ENCODE peak calls at places on chromosomes 3 and 15, in nine cellular contexts. S, O, K, N, A, Y, V, Z and H are unnamed samples.

GRCh38 chr15:68666120-68666811 is 87.5 kb downstream of the CORO2B start:
- DNase-seq in Y (no peak), V (no peak), K (no peak), N (no peak), O (no peak), Z (no peak), S (no peak), A (no peak), H (no peak)

GRCh38 chr15:92877000-92877399 is 23.1 kb upstream of the CHD2 start:
- DNase-seq in Z (no peak), N (no peak), Y (no peak), V (no peak), O (no peak), K (no peak), S (no peak), A (no peak), H (no peak)

GRCh38 chr3:21954709-21955108 is 203.7 kb upstream of the ZNF385D start:
- DNase-seq in N (no peak), S (no peak), A (peak; percentile 58), O (no peak), Y (peak; percentile 56), K (peak; percentile 58), Z (no peak), V (no peak), H (no peak)

GRCh38 chr3:24502690-24503089 is 8.0 kb upstream of the THRB start:
- DNase-seq in O (no peak), A (peak; percentile 75), Z (no peak), N (no peak), K (no peak), V (no peak), Y (peak; percentile 17), S (peak; percentile 36), H (no peak)

GRCh38 chr15:59994855-59995557 is 9.1 kb upstream of the FOXB1 start:
- DNase-seq in Z (no peak), A (no peak), K (no peak), O (no peak), N (no peak), Y (no peak), S (no peak), V (no peak), H (no peak)

GRCh38 chr15:73330206-73331051 is 38.3 kb downstream of the HCN4 start:
- DNase-seq in V (no peak), Z (no peak), A (peak; percentile 5), O (no peak), K (no peak), N (peak; percentile 22), Y (no peak), S (no peak), H (no peak)

GRCh38 chr3:49387721-49388120 is 24.1 kb downstream of the RHOA start:
- DNase-seq in A (peak; percentile 64), Z (no peak), K (no peak), O (no peak), V (no peak), S (no peak), Y (no peak), N (no peak), H (no peak)

GRCh38 chr3:13507247-13507790 is 27.2 kb downstream of the HDAC11 start:
- DNase-seq in A (no peak), V (no peak), Z (no peak), N (no peak), O (no peak), K (no peak), S (no peak), Y (no peak), H (no peak)

GRCh38 chr3:175885196-175885766 is 1026.1 kb downstream of the NAALADL2 start:
- DNase-seq in S (no peak), K (no peak), A (no peak), V (no peak), N (no peak), Y (no peak), Z (no peak), O (no peak), H (no peak)

GRCh38 chr3:123583563-123583962 is 1.3 kb downstream of the HACD2 start:
- DNase-seq in N (no peak), A (no peak), V (no peak), K (no peak), S (no peak), Y (no peak), O (no peak), Z (no peak), H (no peak)
- H3K4me3 ChIP-seq in N (no peak overlapping the region), A (peak overlapping the region; percentile 96), V (no peak overlapping the region), K (peak overlapping the region; percentile 68), S (peak overlapping the region; percentile 71), Y (no peak overlapping the region), O (peak overlapping the region; percentile 92), Z (peak overlapping the region; percentile 97), H (no peak overlapping the region)

GRCh38 chr15:39583586-39584265 is 2.8 kb downstream of the THBS1 start:
- DNase-seq in S (peak; percentile 23), O (no peak), Y (peak; percentile 91), K (peak; percentile 56), Z (no peak), V (no peak), A (peak; percentile 60), N (peak; percentile 58), H (no peak)
- TF ChIP-seq CTCF in S (peak; percentile 24), O (no peak), Y (peak; percentile 49), K (peak; percentile 45), Z (peak; percentile 51), V (no peak), A (peak; percentile 48), N (no peak), H (no peak)

DNA sequence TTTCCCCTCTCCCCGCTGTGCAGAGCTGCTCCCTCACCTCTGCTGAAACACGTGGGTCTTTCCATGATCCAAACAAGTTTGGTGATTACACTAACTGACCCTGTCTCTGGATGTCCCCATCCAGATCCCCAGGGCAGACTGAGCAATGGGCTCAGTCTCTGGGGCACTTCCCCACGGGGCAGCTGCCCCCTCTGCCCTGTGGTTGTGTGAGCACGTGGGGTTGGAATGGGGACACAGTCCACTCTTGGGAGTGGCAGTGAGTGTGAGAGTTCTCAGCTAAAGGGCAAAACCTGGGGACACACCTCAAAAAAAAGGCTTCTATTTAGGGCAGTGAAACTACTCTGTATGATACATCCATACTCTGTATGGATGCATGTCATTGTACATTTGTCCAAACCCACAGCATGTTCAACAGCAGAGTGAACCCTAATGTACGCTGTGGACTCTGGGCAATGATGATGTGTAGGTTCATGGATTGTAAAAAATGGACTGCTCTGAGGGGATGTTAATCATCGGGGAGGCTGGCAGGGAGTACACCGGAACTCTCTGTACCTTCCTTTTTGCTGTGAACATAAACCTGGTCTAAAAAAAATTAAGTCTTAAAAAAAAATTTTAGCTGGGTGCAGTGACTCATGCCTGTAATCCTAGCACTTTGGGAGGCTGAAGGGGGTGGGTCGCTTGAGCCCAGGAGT is 49.9 kb upstream of the BLM start:
- DNase-seq in Y (no peak), O (no peak), S (peak; percentile 53), Z (no peak), V (no peak), N (no peak), A (peak; percentile 34), K (no peak), H (no peak)
- H3K4me3 ChIP-seq in Y (no peak overlapping the region), O (no peak overlapping the region), S (no peak overlapping the region), Z (no peak overlapping the region), V (no peak overlapping the region), N (no peak overlapping the region), A (no peak overlapping the region), K (no peak overlapping the region), H (no peak overlapping the region)

GRCh38 chr3:78976200-78976599 is 791.6 kb downstream of the ROBO1 start:
- DNase-seq in Z (no peak), S (no peak), V (no peak), Y (no peak), A (no peak), O (no peak), N (no peak), K (no peak), H (no peak)

GRCh38 chr3:78974181-78974770 is 793.5 kb downstream of the ROBO1 start:
- DNase-seq in Z (no peak), V (no peak), Y (peak; percentile 21), S (no peak), N (no peak), O (no peak), A (peak; percentile 64), K (no peak), H (no peak)

GRCh38 chr3:78979083-78979482 is 788.7 kb downstream of the ROBO1 start:
- DNase-seq in Y (no peak), Z (no peak), O (no peak), S (no peak), V (no peak), A (no peak), N (no peak), K (no peak), H (no peak)

GRCh38 chr3:78977073-78977472 is 790.7 kb downstream of the ROBO1 start:
- DNase-seq in V (no peak), S (no peak), Y (no peak), A (peak; percentile 38), O (no peak), K (no peak), N (no peak), Z (no peak), H (no peak)

DNA sequence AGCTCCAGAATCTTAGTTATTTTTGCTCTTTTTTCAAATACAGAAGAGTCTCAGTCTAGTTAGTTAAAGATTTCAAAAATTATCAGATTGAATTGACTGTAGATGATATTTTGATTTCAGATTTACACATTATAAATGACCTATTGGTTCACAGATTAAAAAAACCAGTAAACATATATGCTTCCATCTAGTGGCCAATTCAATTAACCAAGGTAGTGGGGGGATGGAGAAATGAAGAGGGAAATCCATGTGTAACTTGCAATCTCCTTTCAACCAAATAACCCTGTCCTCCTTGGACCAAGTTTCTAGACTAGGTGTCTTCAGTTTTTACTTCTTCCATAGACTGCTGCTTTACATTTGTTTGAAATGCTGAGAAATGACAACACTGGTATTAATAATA is 789.8 kb downstream of the ROBO1 start:
- DNase-seq in N (no peak), S (peak; percentile 1), V (no peak), A (peak; percentile 59), Y (no peak), Z (no peak), K (no peak), O (no peak), H (no peak)
- TF ChIP-seq CTCF in N (no peak), S (no peak), V (no peak), A (peak; percentile 62), Y (peak; percentile 49), Z (peak; percentile 43), K (peak; percentile 40), O (peak; percentile 26), H (peak; percentile 24)

DNA sequence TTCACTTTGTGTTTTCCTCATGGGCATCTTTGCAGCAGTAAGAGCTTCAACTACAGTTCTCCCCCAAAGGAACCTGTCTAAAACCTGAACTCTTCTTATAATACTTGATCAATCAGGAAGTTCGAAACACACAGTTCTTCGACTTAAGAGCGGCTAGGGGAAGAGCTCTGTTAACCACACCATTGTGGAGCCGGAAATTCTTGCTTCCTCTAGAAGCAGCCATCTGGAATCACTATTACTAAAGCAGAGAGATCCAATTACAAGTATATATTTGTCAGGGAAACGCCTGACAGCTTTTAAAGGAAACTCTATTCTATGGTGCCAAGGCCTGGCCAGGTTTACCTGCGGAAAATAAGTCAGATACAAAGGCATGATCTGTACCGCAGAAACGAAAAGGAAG is 337.4 kb upstream of the CBLB start:
- DNase-seq in Z (no peak), S (no peak), Y (no peak), N (no peak), A (peak; percentile 47), O (no peak), V (no peak), K (no peak), H (no peak)
- H3K4me3 ChIP-seq in Z (peak overlapping the region; percentile 1), S (no peak overlapping the region), Y (no peak overlapping the region), N (no peak overlapping the region), A (no peak overlapping the region), O (no peak overlapping the region), V (no peak overlapping the region), K (no peak overlapping the region), H (peak overlapping the region; percentile 39)